ENCODE peak calls at places on chromosomes 4 and X, in eight cellular contexts. One of them, this sample, is unnamed.
A peak's percentile ranks its signal among the peaks of the same experiment; 100 is the strongest.

GRCh38 chr4:20326460-20326859 is 74.8 kb downstream of the SLIT2 start:
- DNase-seq in GM12864: no peak
- DNase-seq in tibial nerve: no peak
- DNase-seq in skeletal muscle cell: no peak
- DNase-seq in neural crest cell: no peak
- DNase-seq in iPS DF 6.9: no peak
- DNase-seq in NCI-H2029 treated with DMSO at 0.1 percent for 48 hours: no peak
- DNase-seq in NCI-H146: no peak
- DNase-seq in this sample: no peak

GRCh38 chr4:14196141-14196540 is 568.6 kb upstream of the BOD1L1 start:
- DNase-seq in iPS DF 6.9: peak; percentile 37
- DNase-seq in tibial nerve: no peak
- DNase-seq in GM12864: no peak
- DNase-seq in NCI-H2029 treated with DMSO at 0.1 percent for 48 hours: no peak
- DNase-seq in skeletal muscle cell: no peak
- DNase-seq in NCI-H146: no peak
- DNase-seq in neural crest cell: peak; percentile 62
- DNase-seq in this sample: no peak

GRCh38 chr4:139050436-139050835 is 34.9 kb downstream of the NOCT start:
- DNase-seq in neural crest cell: no peak
- DNase-seq in NCI-H2029 treated with DMSO at 0.1 percent for 48 hours: no peak
- DNase-seq in iPS DF 6.9: no peak
- DNase-seq in tibial nerve: no peak
- DNase-seq in skeletal muscle cell: no peak
- DNase-seq in GM12864: no peak
- DNase-seq in NCI-H146: no peak
- DNase-seq in this sample: no peak

GRCh38 chrX:155857561-155857960 is 23.6 kb upstream of the VAMP7 start:
- DNase-seq in GM12864: no peak
- DNase-seq in NCI-H146: no peak
- DNase-seq in neural crest cell: no peak
- DNase-seq in tibial nerve: no peak
- DNase-seq in iPS DF 6.9: no peak
- DNase-seq in skeletal muscle cell: no peak
- DNase-seq in NCI-H2029 treated with DMSO at 0.1 percent for 48 hours: no peak
- DNase-seq in this sample: no peak

GRCh38 chrX:44705817-44706551 is 137.8 kb upstream of the DUSP21 start:
- DNase-seq in tibial nerve: no peak
- DNase-seq in iPS DF 6.9: no peak
- DNase-seq in GM12864: no peak
- DNase-seq in neural crest cell: no peak
- DNase-seq in skeletal muscle cell: no peak
- DNase-seq in NCI-H146: no peak
- DNase-seq in NCI-H2029 treated with DMSO at 0.1 percent for 48 hours: no peak
- DNase-seq in this sample: no peak

GRCh38 chr4:14115106-14115505 is 487.6 kb upstream of the BOD1L1 start:
- DNase-seq in NCI-H2029 treated with DMSO at 0.1 percent for 48 hours: no peak
- DNase-seq in tibial nerve: no peak
- DNase-seq in NCI-H146: no peak
- DNase-seq in skeletal muscle cell: no peak
- DNase-seq in GM12864: no peak
- DNase-seq in iPS DF 6.9: no peak
- DNase-seq in neural crest cell: no peak
- DNase-seq in this sample: no peak

GRCh38 chr4:114694770-114695169 is 96.2 kb downstream of the UGT8 start:
- DNase-seq in neural crest cell: no peak
- DNase-seq in skeletal muscle cell: no peak
- DNase-seq in tibial nerve: no peak
- DNase-seq in GM12864: no peak
- DNase-seq in NCI-H2029 treated with DMSO at 0.1 percent for 48 hours: peak; percentile 5
- DNase-seq in NCI-H146: peak; percentile 16
- DNase-seq in iPS DF 6.9: no peak
- DNase-seq in this sample: no peak

GRCh38 chr4:141099326-141099725 is 33.9 kb downstream of the RNF150 start:
- DNase-seq in iPS DF 6.9: no peak
- DNase-seq in NCI-H146: no peak
- DNase-seq in GM12864: no peak
- DNase-seq in tibial nerve: no peak
- DNase-seq in neural crest cell: no peak
- DNase-seq in skeletal muscle cell: no peak
- DNase-seq in NCI-H2029 treated with DMSO at 0.1 percent for 48 hours: no peak
- DNase-seq in this sample: no peak

GRCh38 chr4:7003176-7003878 is 39.8 kb upstream of the TADA2B start:
- DNase-seq in neural crest cell: no peak
- DNase-seq in NCI-H2029 treated with DMSO at 0.1 percent for 48 hours: no peak
- DNase-seq in skeletal muscle cell: no peak
- DNase-seq in GM12864: no peak
- DNase-seq in tibial nerve: no peak
- DNase-seq in iPS DF 6.9: no peak
- DNase-seq in NCI-H146: no peak
- DNase-seq in this sample: no peak

GRCh38 chr4:162101337-162101736 is 62.5 kb downstream of the FSTL5 start:
- DNase-seq in GM12864: no peak
- DNase-seq in neural crest cell: no peak
- DNase-seq in NCI-H2029 treated with DMSO at 0.1 percent for 48 hours: no peak
- DNase-seq in iPS DF 6.9: no peak
- DNase-seq in NCI-H146: no peak
- DNase-seq in tibial nerve: no peak
- DNase-seq in skeletal muscle cell: no peak
- DNase-seq in this sample: no peak